ENCODE peak calls at places on chromosomes 16 and 17, in seven cellular contexts. One of them, this sample, is unnamed.

GRCh38 chr16:3131755-3132377 is 3.0 kb upstream of the ZNF213 start:
- DNase-seq in uterus: no peak
- DNase-seq in stomach: peak; percentile 48
- DNase-seq in CD4-positive, alpha-beta memory T cell: no peak
- DNase-seq in CD8-positive, alpha-beta T cell: peak; percentile 22
- DNase-seq in body of pancreas: peak; percentile 47
- DNase-seq in PC-9: no peak
- DNase-seq in this sample: no peak

GRCh38 chr16:29877266-29877961 is 14.4 kb upstream of the CDIPT start:
- DNase-seq in uterus: no peak
- DNase-seq in stomach: no peak
- DNase-seq in CD4-positive, alpha-beta memory T cell: peak; percentile 65
- DNase-seq in CD8-positive, alpha-beta T cell: no peak
- DNase-seq in body of pancreas: no peak
- DNase-seq in PC-9: peak; percentile 51
- DNase-seq in this sample: no peak

GRCh38 chr17:40065041-40065770 is 2.4 kb downstream of the THRA start:
- DNase-seq in uterus: no peak
- DNase-seq in stomach: no peak
- DNase-seq in CD4-positive, alpha-beta memory T cell: no peak
- DNase-seq in CD8-positive, alpha-beta T cell: no peak
- DNase-seq in body of pancreas: no peak
- DNase-seq in PC-9: no peak
- DNase-seq in this sample: no peak

GRCh38 chr17:81239714-81240555 is 817 bp downstream of the NDUFAF8 start:
- DNase-seq in uterus: no peak
- DNase-seq in stomach: no peak
- DNase-seq in CD4-positive, alpha-beta memory T cell: peak; percentile 62
- DNase-seq in CD8-positive, alpha-beta T cell: no peak
- DNase-seq in body of pancreas: no peak
- DNase-seq in PC-9: no peak
- DNase-seq in this sample: peak; percentile 17

GRCh38 chr17:42660692-42661345 is 1.7 kb downstream of the TUBG2 start:
- DNase-seq in uterus: no peak
- DNase-seq in stomach: no peak
- DNase-seq in CD4-positive, alpha-beta memory T cell: no peak
- DNase-seq in CD8-positive, alpha-beta T cell: no peak
- DNase-seq in body of pancreas: peak; percentile 38
- DNase-seq in PC-9: peak; percentile 82
- DNase-seq in this sample: no peak

GRCh38 chr16:27127293-27127692 is 60.6 kb downstream of the C16orf82 start:
- DNase-seq in uterus: no peak
- DNase-seq in stomach: no peak
- DNase-seq in CD4-positive, alpha-beta memory T cell: no peak
- DNase-seq in CD8-positive, alpha-beta T cell: no peak
- DNase-seq in body of pancreas: no peak
- DNase-seq in PC-9: no peak
- DNase-seq in this sample: no peak

GRCh38 chr17:45200701-45201100 is 21.0 kb upstream of the FMNL1 start:
- DNase-seq in uterus: no peak
- DNase-seq in stomach: no peak
- DNase-seq in CD4-positive, alpha-beta memory T cell: no peak
- DNase-seq in CD8-positive, alpha-beta T cell: no peak
- DNase-seq in body of pancreas: no peak
- DNase-seq in PC-9: no peak
- DNase-seq in this sample: no peak

GRCh38 chr16:66603537-66604375 is 748 bp upstream of the CMTM3 start:
- DNase-seq in uterus: peak; percentile 64
- DNase-seq in stomach: peak; percentile 37
- DNase-seq in CD4-positive, alpha-beta memory T cell: peak; percentile 94
- DNase-seq in CD8-positive, alpha-beta T cell: peak; percentile 66
- DNase-seq in body of pancreas: no peak
- DNase-seq in PC-9: no peak
- DNase-seq in this sample: peak; percentile 58

GRCh38 chr16:85202631-85203461 is 90.6 kb upstream of the CIBAR2 start:
- DNase-seq in uterus: peak; percentile 93
- DNase-seq in stomach: peak; percentile 47
- DNase-seq in CD4-positive, alpha-beta memory T cell: no peak
- DNase-seq in CD8-positive, alpha-beta T cell: no peak
- DNase-seq in body of pancreas: peak; percentile 97
- DNase-seq in PC-9: no peak
- DNase-seq in this sample: no peak
- H3K27ac ChIP-seq in uterus: peak overlapping the region; percentile 75
- H3K27ac ChIP-seq in stomach: peak overlapping the region; percentile 83
- H3K27ac ChIP-seq in CD4-positive, alpha-beta memory T cell: no peak overlapping the region
- H3K27ac ChIP-seq in CD8-positive, alpha-beta T cell: no peak overlapping the region
- H3K27ac ChIP-seq in body of pancreas: peak overlapping the region; percentile 94
- H3K27ac ChIP-seq in PC-9: no peak overlapping the region
- H3K27ac ChIP-seq in this sample: no peak overlapping the region

DNA sequence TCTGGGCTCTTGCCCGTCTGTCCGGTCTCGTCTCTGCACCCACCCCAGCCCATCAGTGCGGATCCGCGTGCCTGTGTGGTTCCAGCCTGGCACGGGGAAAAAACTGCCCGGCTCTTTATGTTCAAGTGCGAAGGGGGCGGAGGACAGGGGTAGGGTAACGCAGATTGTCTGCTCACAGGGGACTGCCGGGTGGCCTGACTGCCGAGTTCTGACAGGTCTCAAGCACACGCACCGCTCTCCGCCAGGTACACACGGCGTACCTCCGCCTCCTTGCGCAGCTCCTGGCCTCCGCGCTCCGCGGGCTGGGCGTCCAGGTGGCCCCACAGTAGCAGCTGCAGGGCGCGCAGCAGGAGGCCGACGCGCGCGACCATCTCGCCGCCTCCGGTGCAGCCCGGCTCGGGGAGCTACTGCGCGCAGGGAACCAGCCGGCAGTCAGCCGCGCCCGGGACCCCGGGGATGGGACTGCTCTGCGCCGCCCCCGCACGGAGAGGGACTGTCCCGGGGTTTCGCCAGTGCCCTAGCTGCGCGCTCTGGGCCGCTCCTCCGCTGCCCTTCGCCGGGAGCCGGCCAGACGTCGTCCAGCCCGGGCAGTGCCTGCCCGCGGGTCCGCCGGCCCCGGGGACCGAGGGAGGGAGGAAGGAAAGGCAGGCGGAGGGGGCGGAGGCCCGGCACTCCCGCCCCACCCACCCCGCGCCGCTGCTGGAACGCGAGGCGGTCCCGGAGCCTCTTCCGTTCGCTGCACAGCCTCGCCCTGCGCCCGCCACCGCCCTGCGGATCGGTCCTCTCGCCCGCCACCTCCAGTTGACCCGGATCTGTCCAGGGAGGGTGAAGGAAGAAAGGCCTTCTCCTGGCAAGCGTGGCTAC is at the start of gene MMP28:
- DNase-seq in uterus: no peak
- DNase-seq in stomach: peak; percentile 64
- DNase-seq in CD4-positive, alpha-beta memory T cell: no peak
- DNase-seq in CD8-positive, alpha-beta T cell: no peak
- DNase-seq in body of pancreas: peak; percentile 45
- DNase-seq in PC-9: no peak
- DNase-seq in this sample: peak; percentile 13
- H3K27me3 ChIP-seq in uterus: no peaks in the 10 kb centered on the region
- H3K27me3 ChIP-seq in stomach: peaks cover 7% of the 10 kb centered on the region
- H3K27me3 ChIP-seq in CD4-positive, alpha-beta memory T cell: peaks cover 12% of the 10 kb centered on the region
- H3K27me3 ChIP-seq in CD8-positive, alpha-beta T cell: peaks cover 4% of the 10 kb centered on the region
- H3K27me3 ChIP-seq in body of pancreas: no peaks in the 10 kb centered on the region
- H3K27me3 ChIP-seq in PC-9: peaks cover 45% of the 10 kb centered on the region
- H3K27me3 ChIP-seq in this sample: peaks cover 29% of the 10 kb centered on the region

GRCh38 chr16:51154271-51155171 is 3.5 kb upstream of the SALL1 start:
- DNase-seq in uterus: peak; percentile 73
- DNase-seq in stomach: no peak
- DNase-seq in CD4-positive, alpha-beta memory T cell: no peak
- DNase-seq in CD8-positive, alpha-beta T cell: no peak
- DNase-seq in body of pancreas: no peak
- DNase-seq in PC-9: no peak
- DNase-seq in this sample: no peak
- H3K4me3 ChIP-seq in uterus: peak overlapping the region; percentile 69
- H3K4me3 ChIP-seq in stomach: peak overlapping the region; percentile 20
- H3K4me3 ChIP-seq in CD4-positive, alpha-beta memory T cell: no peak overlapping the region
- H3K4me3 ChIP-seq in CD8-positive, alpha-beta T cell: no peak overlapping the region
- H3K4me3 ChIP-seq in body of pancreas: no peak overlapping the region
- H3K4me3 ChIP-seq in PC-9: no peak overlapping the region
- H3K4me3 ChIP-seq in this sample: no peak overlapping the region

GRCh38 chr17:57676543-57676942 is 68.6 kb downstream of the CCDC182 start:
- DNase-seq in uterus: no peak
- DNase-seq in stomach: no peak
- DNase-seq in CD4-positive, alpha-beta memory T cell: no peak
- DNase-seq in CD8-positive, alpha-beta T cell: no peak
- DNase-seq in body of pancreas: no peak
- DNase-seq in PC-9: no peak
- DNase-seq in this sample: no peak

GRCh38 chr17:57675988-57676387 is 69.1 kb downstream of the CCDC182 start:
- DNase-seq in uterus: no peak
- DNase-seq in stomach: no peak
- DNase-seq in CD4-positive, alpha-beta memory T cell: no peak
- DNase-seq in CD8-positive, alpha-beta T cell: no peak
- DNase-seq in body of pancreas: no peak
- DNase-seq in PC-9: no peak
- DNase-seq in this sample: no peak

GRCh38 chr17:57678393-57678792 is 66.7 kb downstream of the CCDC182 start:
- DNase-seq in uterus: peak; percentile 1
- DNase-seq in stomach: no peak
- DNase-seq in CD4-positive, alpha-beta memory T cell: no peak
- DNase-seq in CD8-positive, alpha-beta T cell: no peak
- DNase-seq in body of pancreas: no peak
- DNase-seq in PC-9: no peak
- DNase-seq in this sample: no peak

GRCh38 chr17:57677858-57678257 is 67.2 kb downstream of the CCDC182 start:
- DNase-seq in uterus: no peak
- DNase-seq in stomach: no peak
- DNase-seq in CD4-positive, alpha-beta memory T cell: no peak
- DNase-seq in CD8-positive, alpha-beta T cell: no peak
- DNase-seq in body of pancreas: no peak
- DNase-seq in PC-9: no peak
- DNase-seq in this sample: no peak

GRCh38 chr17:57677301-57677700 is 67.8 kb downstream of the CCDC182 start:
- DNase-seq in uterus: no peak
- DNase-seq in stomach: no peak
- DNase-seq in CD4-positive, alpha-beta memory T cell: no peak
- DNase-seq in CD8-positive, alpha-beta T cell: no peak
- DNase-seq in body of pancreas: no peak
- DNase-seq in PC-9: no peak
- DNase-seq in this sample: no peak
- H3K27ac ChIP-seq in uterus: no peak overlapping the region
- H3K27ac ChIP-seq in stomach: no peak overlapping the region
- H3K27ac ChIP-seq in CD4-positive, alpha-beta memory T cell: no peak overlapping the region
- H3K27ac ChIP-seq in CD8-positive, alpha-beta T cell: no peak overlapping the region
- H3K27ac ChIP-seq in body of pancreas: no peak overlapping the region
- H3K27ac ChIP-seq in PC-9: no peak overlapping the region
- H3K27ac ChIP-seq in this sample: no peak overlapping the region

GRCh38 chr16:24717411-24717810 is 12.0 kb upstream of the TNRC6A start:
- DNase-seq in uterus: no peak
- DNase-seq in stomach: no peak
- DNase-seq in CD4-positive, alpha-beta memory T cell: no peak
- DNase-seq in CD8-positive, alpha-beta T cell: no peak
- DNase-seq in body of pancreas: no peak
- DNase-seq in PC-9: no peak
- DNase-seq in this sample: no peak
- H3K27me3 ChIP-seq in uterus: no peaks in the 10 kb centered on the region
- H3K27me3 ChIP-seq in stomach: no peaks in the 10 kb centered on the region
- H3K27me3 ChIP-seq in CD4-positive, alpha-beta memory T cell: no peaks in the 10 kb centered on the region
- H3K27me3 ChIP-seq in CD8-positive, alpha-beta T cell: no peaks in the 10 kb centered on the region
- H3K27me3 ChIP-seq in body of pancreas: no peaks in the 10 kb centered on the region
- H3K27me3 ChIP-seq in PC-9: no peaks in the 10 kb centered on the region
- H3K27me3 ChIP-seq in this sample: no peaks in the 10 kb centered on the region